ENCODE peak calls at places on chromosomes 11 and 22, in five cellular contexts. K is fibroblast of pulmonary artery, P is Panc1, B is mammary epithelial cell, F is transverse colon. Y is an unnamed sample.

GRCh38 chr11:12187399-12187798 is 77.0 kb downstream of the MICAL2 start:
- DNase-seq in K (no peak), P (no peak), B (peak; percentile 85), F (no peak), Y (no peak)

GRCh38 chr22:46827072-46827780 is 64.8 kb downstream of the TBC1D22A start:
- DNase-seq in K (no peak), P (no peak), B (no peak), F (no peak), Y (no peak)

GRCh38 chr11:74255741-74256369 is 55.6 kb downstream of the P4HA3 start:
- DNase-seq in K (peak; percentile 78), P (peak; percentile 71), B (peak; percentile 50), F (peak; percentile 47), Y (peak; percentile 79)

GRCh38 chr11:11403763-11404725 is 51.0 kb upstream of the CSNK2A3 start:
- DNase-seq in K (peak; percentile 32), P (no peak), B (no peak), F (no peak), Y (no peak)

GRCh38 chr11:34587282-34587677 is 33.6 kb upstream of the EHF start:
- DNase-seq in K (no peak), P (no peak), B (no peak), F (no peak), Y (peak; percentile 46)

GRCh38 chr11:58919561-58919960 is 19.7 kb upstream of the GLYATL1 start:
- DNase-seq in K (no peak), P (no peak), B (no peak), F (no peak), Y (no peak)

GRCh38 chr11:130631119-130631518 is 182.7 kb downstream of the ADAMTS15 start:
- DNase-seq in K (peak; percentile 78), P (peak; percentile 74), B (peak; percentile 95), F (no peak), Y (peak; percentile 95)

GRCh38 chr11:45859661-45860140 is 12.4 kb downstream of the CRY2 start:
- DNase-seq in K (peak; percentile 98), P (no peak), B (peak; percentile 46), F (peak; percentile 94), Y (peak; percentile 92)

GRCh38 chr11:120209750-120210650 is 832 bp upstream of the OAF start:
- DNase-seq in K (no peak), P (no peak), B (no peak), F (no peak), Y (no peak)

GRCh38 chr11:108239076-108239475 is 16.2 kb downstream of the ATM start:
- DNase-seq in K (no peak), P (no peak), B (no peak), F (no peak), Y (no peak)

GRCh38 chr11:64036081-64037026 is 623 bp downstream of the FLRT1 start:
- DNase-seq in K (peak; percentile 16), P (no peak), B (peak; percentile 16), F (no peak), Y (no peak)

GRCh38 chr11:6586434-6587359 is 16.7 kb downstream of the RRP8 start:
- DNase-seq in K (no peak), P (no peak), B (no peak), F (no peak), Y (no peak)

GRCh38 chr11:36391062-36391461 is 95.0 kb downstream of the PRR5L start:
- DNase-seq in K (no peak), P (no peak), B (no peak), F (no peak), Y (no peak)
- TF ChIP-seq CTCF in K (no peak), P (no peak), B (no peak), F (no peak), Y (no peak)

GRCh38 chr11:32331098-32331497 is 104.2 kb downstream of the WT1 start:
- DNase-seq in K (peak; percentile 50), P (no peak), B (no peak), F (no peak), Y (no peak)

GRCh38 chr11:32331792-32332191 is 103.5 kb downstream of the WT1 start:
- DNase-seq in K (no peak), P (no peak), B (no peak), F (no peak), Y (no peak)

GRCh38 chr11:32332990-32333334 is 102.4 kb downstream of the WT1 start:
- DNase-seq in K (no peak), P (no peak), B (no peak), F (no peak), Y (no peak)

GRCh38 chr11:32334822-32335221 is 100.5 kb downstream of the WT1 start:
- DNase-seq in K (no peak), P (no peak), B (no peak), F (peak; percentile 23), Y (no peak)

GRCh38 chr11:32333335-32333991 is 101.9 kb downstream of the WT1 start:
- DNase-seq in K (peak; percentile 42), P (no peak), B (peak; percentile 21), F (peak; percentile 55), Y (no peak)
- TF ChIP-seq CTCF in K (peak; percentile 28), P (peak; percentile 74), B (peak; percentile 8), F (peak; percentile 15), Y (no peak)

GRCh38 chr22:22768885-22769284 is 118.7 kb upstream of the IGLL5 start:
- DNase-seq in K (no peak), P (no peak), B (no peak), F (no peak), Y (no peak)

GRCh38 chr22:22771696-22772377 is 115.8 kb upstream of the IGLL5 start:
- DNase-seq in K (no peak), P (no peak), B (no peak), F (no peak), Y (no peak)

GRCh38 chr22:22770881-22771280 is 116.7 kb upstream of the IGLL5 start:
- DNase-seq in K (no peak), P (no peak), B (no peak), F (no peak), Y (no peak)

GRCh38 chr22:22769434-22770279 is 118.0 kb upstream of the IGLL5 start:
- DNase-seq in K (no peak), P (no peak), B (no peak), F (no peak), Y (no peak)

GRCh38 chr22:22770280-22770871 is 117.2 kb upstream of the IGLL5 start:
- DNase-seq in K (peak; percentile 31), P (no peak), B (peak; percentile 10), F (peak; percentile 75), Y (peak; percentile 69)
- TF ChIP-seq CTCF in K (peak; percentile 82), P (peak; percentile 82), B (peak; percentile 68), F (peak; percentile 69), Y (peak; percentile 86)

DNA sequence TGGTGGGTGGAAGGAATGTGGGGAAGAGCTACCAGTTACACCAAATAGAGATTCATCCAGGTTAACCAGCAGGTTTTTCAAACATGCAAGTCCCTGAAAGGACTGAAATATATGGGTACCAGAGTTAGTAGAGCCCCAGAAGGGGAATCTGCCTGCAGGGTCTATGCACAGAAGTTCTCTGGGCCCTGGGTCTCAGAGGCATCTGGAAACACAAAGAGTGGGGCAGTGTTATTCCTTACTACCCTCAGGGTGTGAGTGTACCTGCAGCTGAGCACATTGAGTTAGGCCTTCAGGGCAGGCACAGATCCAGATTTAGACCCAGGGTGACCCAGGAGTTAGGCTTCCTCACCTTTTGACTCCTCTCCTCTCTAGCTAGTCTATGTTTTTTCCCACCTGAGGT is 43.9 kb upstream of the SWAP70 start:
- DNase-seq in K (no peak), P (no peak), B (no peak), F (no peak), Y (no peak)
- TF ChIP-seq CTCF in K (no peak), P (no peak), B (no peak), F (no peak), Y (no peak)

GRCh38 chr11:76918941-76919386 is 58.2 kb downstream of the ACER3 start:
- DNase-seq in K (peak; percentile 78), P (peak; percentile 61), B (peak; percentile 40), F (peak; percentile 15), Y (peak; percentile 77)
- TF ChIP-seq CTCF in K (peak; percentile 84), P (peak; percentile 37), B (peak; percentile 69), F (peak; percentile 70), Y (peak; percentile 74)

DNA sequence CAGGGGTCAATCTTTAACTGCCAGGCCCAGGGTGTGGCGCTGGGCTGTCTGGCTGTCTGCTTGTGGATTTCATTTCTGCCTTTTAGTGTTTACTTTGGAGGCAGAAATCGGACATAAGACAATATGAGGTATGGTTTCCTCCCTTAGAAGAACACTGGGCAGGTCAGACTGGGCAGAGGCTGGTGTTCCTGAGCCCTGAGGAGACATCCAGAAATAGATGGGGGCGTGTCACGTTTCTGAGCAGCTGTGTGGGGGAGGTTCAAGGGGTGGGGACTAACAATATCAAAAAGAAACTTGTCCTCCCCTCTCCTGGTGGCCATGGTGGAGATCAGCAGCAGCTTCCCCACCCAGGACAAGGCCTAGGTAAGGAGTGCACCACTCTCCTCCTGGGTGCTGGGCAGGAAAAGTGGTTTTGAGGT is at the start of gene ART1:
- DNase-seq in K (no peak), P (no peak), B (no peak), F (no peak), Y (peak; percentile 36)
- TF ChIP-seq CTCF in K (no peak), P (no peak), B (no peak), F (no peak), Y (no peak)

GRCh38 chr11:2351701-2352100 is 25.4 kb upstream of the CD81 start:
- DNase-seq in K (no peak), P (no peak), B (no peak), F (no peak), Y (no peak)

GRCh38 chr11:2358754-2359444 is 18.2 kb upstream of the CD81 start:
- DNase-seq in K (no peak), P (no peak), B (no peak), F (no peak), Y (no peak)

GRCh38 chr11:2359557-2359956 is 17.6 kb upstream of the CD81 start:
- DNase-seq in K (no peak), P (no peak), B (no peak), F (no peak), Y (no peak)

GRCh38 chr11:2357246-2357645 is 19.9 kb upstream of the CD81 start:
- DNase-seq in K (no peak), P (no peak), B (no peak), F (no peak), Y (no peak)

GRCh38 chr11:2355000-2355644 is 22.0 kb upstream of the CD81 start:
- DNase-seq in K (peak; percentile 51), P (no peak), B (no peak), F (no peak), Y (peak; percentile 59)
- TF ChIP-seq CTCF in K (no peak), P (no peak), B (no peak), F (no peak), Y (no peak)

Y was measured in MCF 10A.